ENCODE peak calls at places on chromosomes 11 and 22, in ten cellular contexts. V, M, Z, T, D, X, Y, U, R and I are unnamed samples.

GRCh38 chr11:67006029-67006884 is 16.7 kb upstream of the SYT12 start:
- DNase-seq in V (peak; percentile 37), M (no peak), Z (peak; percentile 62), T (peak; percentile 52), D (no peak), X (peak; percentile 23), Y (peak; percentile 88), U (peak; percentile 27), R (peak; percentile 50), I (no peak)

GRCh38 chr22:32587449-32587848 is 112.8 kb downstream of the FBXO7 start:
- DNase-seq in V (no peak), M (no peak), Z (no peak), T (no peak), D (no peak), X (no peak), Y (no peak), U (no peak), R (no peak), I (no peak)

GRCh38 chr11:78228467-78228866 is 39.7 kb downstream of the USP35 start:
- DNase-seq in V (peak; percentile 45), M (peak; percentile 39), Z (peak; percentile 32), T (peak; percentile 65), D (no peak), X (peak; percentile 69), Y (peak; percentile 84), U (peak; percentile 66), R (peak; percentile 74), I (no peak)

GRCh38 chr11:43138621-43139140 is 173.1 kb upstream of the API5 start:
- DNase-seq in V (no peak), M (no peak), Z (no peak), T (no peak), D (no peak), X (peak; percentile 62), Y (no peak), U (no peak), R (no peak), I (no peak)

GRCh38 chr11:110424775-110425444 is 4.8 kb upstream of the FDX1 start:
- DNase-seq in V (no peak), M (no peak), Z (no peak), T (no peak), D (no peak), X (no peak), Y (no peak), U (no peak), R (no peak), I (no peak)

GRCh38 chr22:36323855-36324331 is 63.9 kb downstream of the MYH9 start:
- DNase-seq in V (no peak), M (no peak), Z (no peak), T (no peak), D (no peak), X (no peak), Y (no peak), U (peak; percentile 83), R (no peak), I (no peak)

GRCh38 chr11:109971184-109971523 is 122.0 kb upstream of the ZC3H12C start:
- DNase-seq in V (no peak), M (peak; percentile 42), Z (no peak), T (no peak), D (no peak), X (peak; percentile 12), Y (peak; percentile 20), U (peak; percentile 60), R (no peak), I (no peak)

GRCh38 chr11:71076021-71076420 is 176.4 kb downstream of the SHANK2 start:
- DNase-seq in V (no peak), M (no peak), Z (no peak), T (no peak), D (no peak), X (no peak), Y (no peak), U (no peak), R (no peak), I (no peak)

GRCh38 chr11:68118753-68119448 is 2.3 kb downstream of the CHKA start:
- DNase-seq in V (no peak), M (no peak), Z (no peak), T (no peak), D (no peak), X (peak; percentile 47), Y (no peak), U (no peak), R (no peak), I (no peak)

GRCh38 chr11:68120212-68121066 is 749 bp downstream of the CHKA start:
- DNase-seq in V (peak; percentile 50), M (no peak), Z (no peak), T (peak; percentile 47), D (no peak), X (peak; percentile 83), Y (peak; percentile 59), U (peak; percentile 58), R (peak; percentile 61), I (no peak)

GRCh38 chr11:68121067-68121899 is at the start of gene CHKA:
- DNase-seq in V (peak; percentile 97), M (peak; percentile 86), Z (peak; percentile 64), T (peak; percentile 84), D (peak; percentile 70), X (peak; percentile 98), Y (peak; percentile 97), U (peak; percentile 97), R (peak; percentile 94), I (peak; percentile 7)

GRCh38 chr11:68125164-68125563 is 4.0 kb upstream of the CHKA start:
- DNase-seq in V (no peak), M (no peak), Z (no peak), T (no peak), D (no peak), X (no peak), Y (no peak), U (no peak), R (no peak), I (no peak)

DNA sequence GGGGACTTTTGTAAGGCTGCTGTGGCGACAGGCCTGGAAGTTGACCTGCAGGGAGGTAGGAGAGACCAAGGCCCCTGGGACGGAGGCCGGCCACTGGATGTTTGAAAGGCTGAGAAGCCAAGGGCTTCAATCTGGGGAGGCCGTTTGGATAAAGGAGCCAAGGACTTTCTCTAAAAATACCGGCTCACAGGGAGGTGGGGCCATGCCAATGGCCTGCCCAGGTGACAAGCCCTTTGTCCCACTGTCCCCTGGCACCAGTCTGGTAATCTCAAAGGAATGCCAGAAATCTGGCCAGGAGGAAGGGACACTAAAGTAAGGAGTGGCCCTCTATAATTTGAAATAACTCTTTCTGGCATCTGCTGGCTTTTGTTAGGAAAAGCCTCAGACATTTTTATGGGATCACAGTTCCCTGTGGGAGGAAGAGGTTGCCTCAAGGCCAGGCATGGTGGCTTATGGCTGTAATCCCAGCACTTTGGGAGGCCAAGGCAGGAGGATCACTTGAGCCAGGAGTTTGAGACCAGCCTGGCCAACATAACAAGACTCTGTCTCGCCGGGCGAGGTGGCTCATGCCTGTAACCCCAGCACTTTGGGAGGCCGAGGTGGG is 1.9 kb upstream of the CHKA start:
- DNase-seq in V (peak; percentile 92), M (no peak), Z (peak; percentile 41), T (peak; percentile 75), D (no peak), X (peak; percentile 32), Y (peak; percentile 40), U (no peak), R (no peak), I (no peak)
- H3K27ac ChIP-seq in V (peak overlapping the region; percentile 97), M (no peak overlapping the region), Z (peak overlapping the region; percentile 75), T (peak overlapping the region; percentile 98), D (no peak overlapping the region), X (no peak overlapping the region), Y (peak overlapping the region; percentile 98), U (no peak overlapping the region), R (no peak overlapping the region), I (no peak overlapping the region)

DNA sequence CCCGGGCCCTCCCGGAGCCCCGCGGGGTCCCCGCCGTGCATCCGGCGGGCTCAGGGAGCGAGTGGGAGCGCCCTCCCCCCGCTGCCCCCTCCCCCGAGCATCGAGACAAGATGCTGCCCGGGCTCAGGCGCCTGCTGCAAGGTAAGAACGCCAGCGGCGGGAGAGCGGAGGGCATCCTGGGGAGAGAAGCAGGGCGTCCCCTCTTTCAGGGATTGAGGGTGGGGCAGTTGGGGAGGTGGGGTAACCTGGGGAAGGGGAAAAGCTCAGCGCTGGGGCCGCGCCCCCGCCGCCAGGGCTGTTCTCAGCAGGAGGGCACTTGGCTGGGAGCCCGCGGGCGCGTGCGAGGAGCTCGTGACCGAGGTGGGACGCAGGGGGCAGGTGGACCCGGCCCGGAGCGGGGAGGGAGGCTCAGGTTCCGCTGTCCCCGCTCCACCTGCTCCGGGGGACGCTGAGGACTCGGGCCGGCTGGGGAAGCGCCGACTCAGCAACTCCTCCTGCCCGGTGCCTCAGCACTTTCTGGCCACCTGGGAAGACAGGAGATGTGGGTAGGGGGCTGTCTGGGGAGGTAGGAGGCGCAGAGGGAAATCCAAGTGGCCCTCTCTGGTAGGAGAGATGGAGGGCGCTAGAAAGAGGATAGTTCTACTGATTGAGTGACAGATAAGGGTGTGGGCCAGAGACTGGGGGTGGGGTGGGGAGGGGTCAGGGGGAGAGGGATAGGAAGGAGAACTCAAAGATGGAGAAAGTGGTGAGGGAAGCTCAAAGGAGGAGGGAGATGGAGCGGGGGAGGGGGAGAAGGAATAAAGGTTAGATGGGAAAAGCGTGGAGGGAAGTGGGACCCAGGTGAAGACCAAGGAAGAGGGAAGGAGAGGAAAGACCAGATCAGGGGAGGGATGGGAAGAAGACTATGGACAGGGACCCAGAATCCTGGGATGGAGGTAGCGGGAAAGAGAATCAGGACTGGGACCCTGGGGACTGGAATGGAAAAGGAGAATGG is 725 bp downstream of the RTN4RL2 start:
- DNase-seq in V (peak; percentile 12), M (no peak), Z (no peak), T (no peak), D (no peak), X (peak; percentile 61), Y (peak; percentile 85), U (no peak), R (no peak), I (no peak)
- TF ChIP-seq EZH2 in V (peak; percentile 85), M (no peak), Z (no peak), T (no peak), D (no peak), X (no peak), Y (no peak), U (no peak), R (no peak), I (peak; percentile 65)

DNA sequence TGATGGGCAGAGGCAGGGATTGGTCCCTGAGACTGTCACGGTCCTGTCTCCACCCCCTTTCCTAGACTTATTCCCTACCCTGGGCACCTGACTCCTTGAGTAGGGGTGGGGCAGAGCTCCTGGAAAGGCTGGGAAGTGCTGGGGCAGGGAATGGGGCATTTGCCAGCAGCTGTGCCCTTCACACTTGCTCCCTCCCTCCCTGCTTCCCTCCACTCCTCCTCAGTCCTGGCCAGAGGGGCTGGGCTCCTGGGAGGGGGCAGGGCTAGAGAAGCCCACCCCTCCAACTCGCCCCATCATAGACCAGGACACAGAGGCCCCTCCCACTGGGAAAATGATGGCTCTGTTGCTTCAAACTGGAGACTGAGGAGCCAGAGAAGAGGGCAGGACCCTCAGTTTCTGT is 11.6 kb downstream of the SCN2B start:
- DNase-seq in V (no peak), M (no peak), Z (no peak), T (no peak), D (no peak), X (no peak), Y (no peak), U (no peak), R (no peak), I (no peak)
- H3K27me3 ChIP-seq in V (peaks cover 73% of the 10 kb centered on the region), M (no peaks in the 10 kb centered on the region), Z (no peaks in the 10 kb centered on the region), T (peaks cover 6% of the 10 kb centered on the region), D (peaks cover 20% of the 10 kb centered on the region), X (peaks cover 53% of the 10 kb centered on the region), Y (peaks cover 32% of the 10 kb centered on the region), U (peaks cover 24% of the 10 kb centered on the region), R (peaks cover 87% of the 10 kb centered on the region), I (no peaks in the 10 kb centered on the region)

DNA sequence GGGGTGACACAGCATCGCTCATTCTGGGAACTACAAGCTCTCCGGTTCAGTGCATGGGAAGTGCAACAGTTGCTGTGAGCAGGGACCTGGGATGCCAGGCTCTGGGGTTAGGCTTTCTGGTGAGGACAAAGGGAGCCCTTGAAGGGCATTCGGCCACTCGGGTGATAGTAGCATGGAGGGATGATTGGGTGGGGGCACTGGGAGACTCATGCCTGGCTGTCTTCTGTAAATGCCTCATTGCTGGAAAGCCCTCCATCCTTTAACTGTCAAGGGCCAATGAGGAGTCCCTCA is 9.9 kb downstream of the OAF start:
- DNase-seq in V (no peak), M (no peak), Z (no peak), T (no peak), D (no peak), X (no peak), Y (no peak), U (no peak), R (no peak), I (no peak)
- H3K27ac ChIP-seq in V (no peak overlapping the region), M (no peak overlapping the region), Z (no peak overlapping the region), T (no peak overlapping the region), D (no peak overlapping the region), X (no peak overlapping the region), Y (no peak overlapping the region), U (no peak overlapping the region), R (no peak overlapping the region), I (no peak overlapping the region)